ENCODE peak calls at places on chromosomes 12 and 14, in ten cellular contexts. H is foreskin fibroblast, E is stomach, B is thoracic aorta, P is progenitor cell of endocrine pancreas, F is PC-9, W is RWPE1, N is lower lobe of right lung, S is left ventricle myocardium inferior, D is GM13977. U is an unnamed sample.
A peak's percentile ranks its signal among the peaks of the same experiment; 100 is the strongest.

GRCh38 chr12:90037740-90038139 is 329.1 kb upstream of the ATP2B1 start:
- DNase-seq in H (peak; percentile 73), E (no peak), B (no peak), P (no peak), F (no peak), W (no peak), N (no peak), S (no peak), D (no peak), U (no peak)

GRCh38 chr12:70982286-70982685 is 61.7 kb upstream of the PTPRR start:
- DNase-seq in H (peak; percentile 46), E (no peak), B (no peak), P (no peak), F (no peak), W (peak; percentile 3), N (no peak), S (no peak), D (no peak), U (no peak)

GRCh38 chr12:120019197-120019596 is 30.2 kb downstream of the BICDL1 start:
- DNase-seq in H (no peak), E (no peak), B (no peak), P (no peak), F (no peak), W (no peak), N (no peak), S (no peak), D (no peak), U (no peak)

GRCh38 chr12:4700621-4701026 is 19.6 kb upstream of the GALNT8 start:
- DNase-seq in H (no peak), E (no peak), B (no peak), P (no peak), F (no peak), W (no peak), N (peak; percentile 49), S (peak; percentile 62), D (no peak), U (no peak)

GRCh38 chr12:90064759-90065158 is 356.1 kb upstream of the ATP2B1 start:
- DNase-seq in H (peak; percentile 43), E (no peak), B (no peak), P (no peak), F (no peak), W (no peak), N (no peak), S (no peak), D (no peak), U (no peak)

GRCh38 chr12:53267309-53268008 is 640 bp upstream of the ESPL1 start:
- DNase-seq in H (no peak), E (no peak), B (no peak), P (no peak), F (no peak), W (no peak), N (no peak), S (no peak), D (no peak), U (no peak)

GRCh38 chr14:46198676-46199075 is 452.9 kb downstream of the RPL10L start:
- DNase-seq in H (no peak), E (no peak), B (no peak), P (no peak), F (no peak), W (no peak), N (no peak), S (no peak), D (no peak), U (no peak)

GRCh38 chr12:68915055-68915454 is 17.9 kb downstream of the CPM start:
- DNase-seq in H (peak; percentile 82), E (no peak), B (no peak), P (no peak), F (no peak), W (no peak), N (no peak), S (no peak), D (no peak), U (no peak)

GRCh38 chr12:131222271-131223139 is 268.8 kb downstream of the ADGRD1 start:
- DNase-seq in H (no peak), E (no peak), B (no peak), P (no peak), F (no peak), W (no peak), N (no peak), S (no peak), D (peak; percentile 62), U (peak; percentile 31)

GRCh38 chr12:51360315-51360714 is 13.8 kb upstream of the CELA1 start:
- DNase-seq in H (no peak), E (no peak), B (no peak), P (no peak), F (no peak), W (no peak), N (no peak), S (no peak), D (no peak), U (no peak)

GRCh38 chr14:56207626-56208297 is 89.6 kb downstream of the PELI2 start:
- DNase-seq in H (peak; percentile 21), E (no peak), B (no peak), P (no peak), F (no peak), W (no peak), N (no peak), S (no peak), D (no peak), U (no peak)

GRCh38 chr12:93921511-93921910 is 226.9 kb upstream of the PLXNC1 start:
- DNase-seq in H (no peak), E (no peak), B (no peak), P (no peak), F (no peak), W (peak; percentile 5), N (no peak), S (no peak), D (no peak), U (no peak)

GRCh38 chr12:2739832-2740641 is 54.7 kb upstream of the FKBP4 start:
- DNase-seq in H (peak; percentile 73), E (peak; percentile 35), B (no peak), P (no peak), F (peak; percentile 52), W (no peak), N (no peak), S (no peak), D (no peak), U (peak; percentile 21)

GRCh38 chr12:95336387-95337067 is 118.9 kb downstream of the VEZT start:
- DNase-seq in H (peak; percentile 95), E (peak; percentile 79), B (peak; percentile 12), P (peak; percentile 51), F (peak; percentile 61), W (peak; percentile 55), N (peak; percentile 66), S (peak; percentile 49), D (no peak), U (peak; percentile 55)
- TF ChIP-seq CTCF in H (peak; percentile 95), E (peak; percentile 62), B (peak; percentile 79), P (peak; percentile 75), F (peak; percentile 68), W (peak; percentile 88), N (peak; percentile 84), S (peak; percentile 93), D (peak; percentile 11), U (peak; percentile 64)

GRCh38 chr12:6492838-6493579 is at the start of gene MRPL51:
- DNase-seq in H (peak; percentile 98), E (peak; percentile 98), B (peak; percentile 92), P (peak; percentile 99), F (peak; percentile 86), W (peak; percentile 96), N (peak; percentile 98), S (peak; percentile 97), D (peak; percentile 90), U (peak; percentile 98)
- TF ChIP-seq CTCF in H (no peak), E (no peak), B (no peak), P (no peak), F (no peak), W (no peak), N (no peak), S (no peak), D (no peak), U (no peak)

DNA sequence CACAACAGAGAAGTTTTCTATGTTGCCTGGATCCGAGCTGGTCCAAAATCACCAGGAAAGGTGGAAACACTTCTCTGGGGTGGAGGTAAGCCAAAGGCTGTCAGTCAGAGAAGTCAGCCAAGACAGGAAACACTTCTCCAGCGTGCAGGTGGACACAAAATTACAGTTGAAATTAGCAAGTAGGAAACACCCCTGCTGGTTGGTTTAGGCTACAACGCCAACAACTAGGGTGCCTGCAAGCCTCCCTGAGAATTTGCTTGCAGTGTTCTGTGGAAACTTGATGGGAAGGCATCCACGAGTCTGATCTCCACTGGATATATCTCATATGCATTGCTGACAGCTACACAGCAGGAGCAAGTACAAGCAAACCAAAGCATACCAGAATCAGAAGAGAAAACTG is 600.5 kb downstream of the RERGL start:
- DNase-seq in H (no peak), E (no peak), B (no peak), P (no peak), F (no peak), W (no peak), N (no peak), S (no peak), D (no peak), U (no peak)
- TF ChIP-seq CTCF in H (no peak), E (no peak), B (no peak), P (peak; percentile 37), F (no peak), W (no peak), N (no peak), S (no peak), D (no peak), U (no peak)

GRCh38 chr14:97820781-97821180 is 1023.6 kb downstream of the VRK1 start:
- DNase-seq in H (no peak), E (no peak), B (no peak), P (no peak), F (no peak), W (no peak), N (no peak), S (no peak), D (no peak), U (no peak)
- TF ChIP-seq CTCF in H (no peak), E (no peak), B (no peak), P (no peak), F (no peak), W (no peak), N (no peak), S (no peak), D (no peak), U (no peak)